ENCODE peak calls at places on chromosomes 2 and 18, in seven cellular contexts. One of them, this sample, is unnamed.

GRCh38 chr2:121202541-121203310 is 82.3 kb downstream of the TFCP2L1 start:
- DNase-seq in NCI-H460: no peak
- DNase-seq in EL: no peak
- DNase-seq in T-helper 22 cell: no peak
- DNase-seq in HTR-8/SVneo: no peak
- DNase-seq in bronchial epithelial cell: no peak
- DNase-seq in stimulated activated CD8-positive, alpha-beta memory T cell treated with anti-CD3 and anti-CD28 coated beads, Interleukin-2, amount 100 ng/mL, for 1 hour: no peak
- DNase-seq in this sample: no peak

GRCh38 chr18:75003764-75004690 is 204.9 kb downstream of the PTGR3 start:
- DNase-seq in NCI-H460: no peak
- DNase-seq in EL: no peak
- DNase-seq in T-helper 22 cell: no peak
- DNase-seq in HTR-8/SVneo: no peak
- DNase-seq in bronchial epithelial cell: no peak
- DNase-seq in stimulated activated CD8-positive, alpha-beta memory T cell treated with anti-CD3 and anti-CD28 coated beads, Interleukin-2, amount 100 ng/mL, for 1 hour: no peak
- DNase-seq in this sample: no peak

GRCh38 chr2:225891013-225891412 is 491.5 kb downstream of the NYAP2 start:
- DNase-seq in NCI-H460: no peak
- DNase-seq in EL: no peak
- DNase-seq in T-helper 22 cell: no peak
- DNase-seq in HTR-8/SVneo: no peak
- DNase-seq in bronchial epithelial cell: no peak
- DNase-seq in stimulated activated CD8-positive, alpha-beta memory T cell treated with anti-CD3 and anti-CD28 coated beads, Interleukin-2, amount 100 ng/mL, for 1 hour: no peak
- DNase-seq in this sample: no peak

GRCh38 chr2:9178110-9178904 is 28.3 kb upstream of the ASAP2 start:
- DNase-seq in NCI-H460: no peak
- DNase-seq in EL: no peak
- DNase-seq in T-helper 22 cell: no peak
- DNase-seq in HTR-8/SVneo: no peak
- DNase-seq in bronchial epithelial cell: peak; percentile 81
- DNase-seq in stimulated activated CD8-positive, alpha-beta memory T cell treated with anti-CD3 and anti-CD28 coated beads, Interleukin-2, amount 100 ng/mL, for 1 hour: no peak
- DNase-seq in this sample: no peak

GRCh38 chr2:111068435-111069058 is 52.2 kb upstream of the BCL2L11 start:
- DNase-seq in NCI-H460: no peak
- DNase-seq in EL: no peak
- DNase-seq in T-helper 22 cell: no peak
- DNase-seq in HTR-8/SVneo: no peak
- DNase-seq in bronchial epithelial cell: peak; percentile 88
- DNase-seq in stimulated activated CD8-positive, alpha-beta memory T cell treated with anti-CD3 and anti-CD28 coated beads, Interleukin-2, amount 100 ng/mL, for 1 hour: no peak
- DNase-seq in this sample: no peak

GRCh38 chr2:65554765-65555561 is 122.6 kb upstream of the SPRED2 start:
- DNase-seq in NCI-H460: no peak
- DNase-seq in EL: peak; percentile 67
- DNase-seq in T-helper 22 cell: no peak
- DNase-seq in HTR-8/SVneo: no peak
- DNase-seq in bronchial epithelial cell: no peak
- DNase-seq in stimulated activated CD8-positive, alpha-beta memory T cell treated with anti-CD3 and anti-CD28 coated beads, Interleukin-2, amount 100 ng/mL, for 1 hour: no peak
- DNase-seq in this sample: peak; percentile 10

GRCh38 chr18:62281684-62282083 is 43.4 kb upstream of the TNFRSF11A start:
- DNase-seq in NCI-H460: no peak
- DNase-seq in EL: peak; percentile 84
- DNase-seq in T-helper 22 cell: no peak
- DNase-seq in HTR-8/SVneo: no peak
- DNase-seq in bronchial epithelial cell: peak; percentile 91
- DNase-seq in stimulated activated CD8-positive, alpha-beta memory T cell treated with anti-CD3 and anti-CD28 coated beads, Interleukin-2, amount 100 ng/mL, for 1 hour: no peak
- DNase-seq in this sample: no peak

GRCh38 chr18:55998071-55998522 is 410.1 kb upstream of the TCF4 start:
- DNase-seq in NCI-H460: no peak
- DNase-seq in EL: peak; percentile 78
- DNase-seq in T-helper 22 cell: no peak
- DNase-seq in HTR-8/SVneo: no peak
- DNase-seq in bronchial epithelial cell: peak; percentile 31
- DNase-seq in stimulated activated CD8-positive, alpha-beta memory T cell treated with anti-CD3 and anti-CD28 coated beads, Interleukin-2, amount 100 ng/mL, for 1 hour: no peak
- DNase-seq in this sample: no peak

GRCh38 chr2:67991456-67991855 is 71.3 kb downstream of the C1D start:
- DNase-seq in NCI-H460: no peak
- DNase-seq in EL: no peak
- DNase-seq in T-helper 22 cell: no peak
- DNase-seq in HTR-8/SVneo: no peak
- DNase-seq in bronchial epithelial cell: no peak
- DNase-seq in stimulated activated CD8-positive, alpha-beta memory T cell treated with anti-CD3 and anti-CD28 coated beads, Interleukin-2, amount 100 ng/mL, for 1 hour: no peak
- DNase-seq in this sample: no peak

GRCh38 chr2:160970052-160970846 is 190.0 kb upstream of the TANK start:
- DNase-seq in NCI-H460: peak; percentile 80
- DNase-seq in EL: peak; percentile 82
- DNase-seq in T-helper 22 cell: no peak
- DNase-seq in HTR-8/SVneo: peak; percentile 69
- DNase-seq in bronchial epithelial cell: peak; percentile 65
- DNase-seq in stimulated activated CD8-positive, alpha-beta memory T cell treated with anti-CD3 and anti-CD28 coated beads, Interleukin-2, amount 100 ng/mL, for 1 hour: no peak
- DNase-seq in this sample: peak; percentile 8

GRCh38 chr2:6069354-6069753 is 377.2 kb downstream of the SOX11 start:
- DNase-seq in NCI-H460: no peak
- DNase-seq in EL: no peak
- DNase-seq in T-helper 22 cell: no peak
- DNase-seq in HTR-8/SVneo: no peak
- DNase-seq in bronchial epithelial cell: no peak
- DNase-seq in stimulated activated CD8-positive, alpha-beta memory T cell treated with anti-CD3 and anti-CD28 coated beads, Interleukin-2, amount 100 ng/mL, for 1 hour: no peak
- DNase-seq in this sample: no peak

GRCh38 chr2:120910956-120911951 is 175.6 kb downstream of the GLI2 start:
- DNase-seq in NCI-H460: no peak
- DNase-seq in EL: peak; percentile 77
- DNase-seq in T-helper 22 cell: no peak
- DNase-seq in HTR-8/SVneo: peak; percentile 52
- DNase-seq in bronchial epithelial cell: peak; percentile 78
- DNase-seq in stimulated activated CD8-positive, alpha-beta memory T cell treated with anti-CD3 and anti-CD28 coated beads, Interleukin-2, amount 100 ng/mL, for 1 hour: no peak
- DNase-seq in this sample: no peak

GRCh38 chr2:174984561-174984960 is 20.6 kb downstream of the CHN1 start:
- DNase-seq in NCI-H460: no peak
- DNase-seq in EL: no peak
- DNase-seq in T-helper 22 cell: no peak
- DNase-seq in HTR-8/SVneo: no peak
- DNase-seq in bronchial epithelial cell: no peak
- DNase-seq in stimulated activated CD8-positive, alpha-beta memory T cell treated with anti-CD3 and anti-CD28 coated beads, Interleukin-2, amount 100 ng/mL, for 1 hour: no peak
- DNase-seq in this sample: no peak

GRCh38 chr18:79008356-79008940 is 28.8 kb downstream of the SALL3 start:
- DNase-seq in NCI-H460: no peak
- DNase-seq in EL: no peak
- DNase-seq in T-helper 22 cell: no peak
- DNase-seq in HTR-8/SVneo: no peak
- DNase-seq in bronchial epithelial cell: no peak
- DNase-seq in stimulated activated CD8-positive, alpha-beta memory T cell treated with anti-CD3 and anti-CD28 coated beads, Interleukin-2, amount 100 ng/mL, for 1 hour: no peak
- DNase-seq in this sample: no peak

GRCh38 chr2:204060896-204061640 is 124.5 kb downstream of the ICOS start:
- DNase-seq in NCI-H460: no peak
- DNase-seq in EL: no peak
- DNase-seq in T-helper 22 cell: no peak
- DNase-seq in HTR-8/SVneo: no peak
- DNase-seq in bronchial epithelial cell: no peak
- DNase-seq in stimulated activated CD8-positive, alpha-beta memory T cell treated with anti-CD3 and anti-CD28 coated beads, Interleukin-2, amount 100 ng/mL, for 1 hour: no peak
- DNase-seq in this sample: no peak

GRCh38 chr2:109537565-109538221 is 76.1 kb downstream of the SEPTIN10 start:
- DNase-seq in NCI-H460: no peak
- DNase-seq in EL: no peak
- DNase-seq in T-helper 22 cell: no peak
- DNase-seq in HTR-8/SVneo: no peak
- DNase-seq in bronchial epithelial cell: no peak
- DNase-seq in stimulated activated CD8-positive, alpha-beta memory T cell treated with anti-CD3 and anti-CD28 coated beads, Interleukin-2, amount 100 ng/mL, for 1 hour: no peak
- DNase-seq in this sample: no peak

GRCh38 chr2:176096986-176097819 is 2.4 kb upstream of the HOXD12 start:
- DNase-seq in NCI-H460: peak; percentile 87
- DNase-seq in EL: peak; percentile 86
- DNase-seq in T-helper 22 cell: peak; percentile 18
- DNase-seq in HTR-8/SVneo: peak; percentile 84
- DNase-seq in bronchial epithelial cell: peak; percentile 27
- DNase-seq in stimulated activated CD8-positive, alpha-beta memory T cell treated with anti-CD3 and anti-CD28 coated beads, Interleukin-2, amount 100 ng/mL, for 1 hour: no peak
- DNase-seq in this sample: peak; percentile 59

GRCh38 chr18:58013241-58014211 is 30.5 kb upstream of the NEDD4L start:
- DNase-seq in NCI-H460: no peak
- DNase-seq in EL: peak; percentile 23
- DNase-seq in T-helper 22 cell: no peak
- DNase-seq in HTR-8/SVneo: no peak
- DNase-seq in bronchial epithelial cell: peak; percentile 96
- DNase-seq in stimulated activated CD8-positive, alpha-beta memory T cell treated with anti-CD3 and anti-CD28 coated beads, Interleukin-2, amount 100 ng/mL, for 1 hour: no peak
- DNase-seq in this sample: no peak

GRCh38 chr18:37496568-37496967 is 69.0 kb downstream of the CELF4 start:
- DNase-seq in NCI-H460: no peak
- DNase-seq in EL: no peak
- DNase-seq in T-helper 22 cell: no peak
- DNase-seq in HTR-8/SVneo: no peak
- DNase-seq in bronchial epithelial cell: no peak
- DNase-seq in stimulated activated CD8-positive, alpha-beta memory T cell treated with anti-CD3 and anti-CD28 coated beads, Interleukin-2, amount 100 ng/mL, for 1 hour: no peak
- DNase-seq in this sample: no peak

GRCh38 chr2:220246356-220246755 is 618.9 kb downstream of the SLC4A3 start:
- DNase-seq in NCI-H460: no peak
- DNase-seq in EL: peak; percentile 16
- DNase-seq in T-helper 22 cell: no peak
- DNase-seq in HTR-8/SVneo: no peak
- DNase-seq in bronchial epithelial cell: no peak
- DNase-seq in stimulated activated CD8-positive, alpha-beta memory T cell treated with anti-CD3 and anti-CD28 coated beads, Interleukin-2, amount 100 ng/mL, for 1 hour: no peak
- DNase-seq in this sample: no peak

GRCh38 chr18:63848159-63848558 is 39.3 kb upstream of the SERPINB2 start:
- DNase-seq in NCI-H460: peak; percentile 69
- DNase-seq in EL: peak; percentile 74
- DNase-seq in T-helper 22 cell: no peak
- DNase-seq in HTR-8/SVneo: peak; percentile 15
- DNase-seq in bronchial epithelial cell: peak; percentile 78
- DNase-seq in stimulated activated CD8-positive, alpha-beta memory T cell treated with anti-CD3 and anti-CD28 coated beads, Interleukin-2, amount 100 ng/mL, for 1 hour: no peak
- DNase-seq in this sample: no peak

GRCh38 chr2:237900891-237901831 is 41.7 kb downstream of the RAMP1 start:
- DNase-seq in NCI-H460: no peak
- DNase-seq in EL: no peak
- DNase-seq in T-helper 22 cell: no peak
- DNase-seq in HTR-8/SVneo: no peak
- DNase-seq in bronchial epithelial cell: no peak
- DNase-seq in stimulated activated CD8-positive, alpha-beta memory T cell treated with anti-CD3 and anti-CD28 coated beads, Interleukin-2, amount 100 ng/mL, for 1 hour: no peak
- DNase-seq in this sample: no peak

GRCh38 chr2:98378901-98379300 is 32.6 kb downstream of the CNGA3 start:
- DNase-seq in NCI-H460: no peak
- DNase-seq in EL: no peak
- DNase-seq in T-helper 22 cell: no peak
- DNase-seq in HTR-8/SVneo: no peak
- DNase-seq in bronchial epithelial cell: peak; percentile 46
- DNase-seq in stimulated activated CD8-positive, alpha-beta memory T cell treated with anti-CD3 and anti-CD28 coated beads, Interleukin-2, amount 100 ng/mL, for 1 hour: no peak
- DNase-seq in this sample: no peak

GRCh38 chr2:105843797-105844374 is 99.2 kb downstream of the NCK2 start:
- DNase-seq in NCI-H460: no peak
- DNase-seq in EL: peak; percentile 12
- DNase-seq in T-helper 22 cell: no peak
- DNase-seq in HTR-8/SVneo: no peak
- DNase-seq in bronchial epithelial cell: no peak
- DNase-seq in stimulated activated CD8-positive, alpha-beta memory T cell treated with anti-CD3 and anti-CD28 coated beads, Interleukin-2, amount 100 ng/mL, for 1 hour: no peak
- DNase-seq in this sample: no peak

GRCh38 chr2:42100696-42101585 is 53.1 kb downstream of the PKDCC start:
- DNase-seq in NCI-H460: no peak
- DNase-seq in EL: peak; percentile 76
- DNase-seq in T-helper 22 cell: peak; percentile 57
- DNase-seq in HTR-8/SVneo: no peak
- DNase-seq in bronchial epithelial cell: no peak
- DNase-seq in stimulated activated CD8-positive, alpha-beta memory T cell treated with anti-CD3 and anti-CD28 coated beads, Interleukin-2, amount 100 ng/mL, for 1 hour: no peak
- DNase-seq in this sample: peak; percentile 55